ENCODE peak calls at places on chromosomes 13 and 19, in nine cellular contexts. H, P, B, S, Z, O, Q, U and M are unnamed samples.

GRCh38 chr19:46299004-46299509 is 2.2 kb downstream of the HIF3A start:
- DNase-seq in U (no peak), S (no peak), H (no peak), P (peak), Z (no peak), B (peak), Q (peak), O (peak), M (peak)

GRCh38 chr13:94992277-94992989 is 280.1 kb upstream of the SOX21 start:
- DNase-seq in Q (no peak), H (no peak), O (no peak), U (no peak), S (no peak), P (peak), Z (no peak), B (no peak), M (no peak)

GRCh38 chr13:110287031-110287828 is 19.7 kb downstream of the COL4A1 start:
- DNase-seq in H (no peak), S (no peak), Q (no peak), O (no peak), B (no peak), P (no peak), U (no peak), Z (no peak), M (no peak)

GRCh38 chr13:29771247-29771646 is 79.2 kb downstream of the UBL3 start:
- DNase-seq in Z (no peak), O (peak), S (no peak), P (peak), Q (peak), H (peak), B (peak), U (no peak), M (no peak)

GRCh38 chr19:18756896-18757295 is 34.2 kb downstream of the COMP start:
- DNase-seq in Z (no peak), P (no peak), S (no peak), U (no peak), B (no peak), Q (peak), O (no peak), H (no peak), M (no peak)

GRCh38 chr13:72163671-72164070 is 296.7 kb upstream of the DACH1 start:
- DNase-seq in Q (no peak), H (peak), O (no peak), S (no peak), P (no peak), U (no peak), Z (no peak), B (no peak), M (no peak)

GRCh38 chr13:20848203-20848602 is 54.3 kb downstream of the XPO4 start:
- DNase-seq in B (no peak), H (no peak), P (no peak), U (no peak), S (no peak), Z (no peak), O (no peak), Q (no peak), M (no peak)

GRCh38 chr13:83709751-83710515 is 172.3 kb downstream of the SLITRK1 start:
- DNase-seq in S (no peak), O (no peak), Z (no peak), H (no peak), B (no peak), Q (no peak), U (no peak), P (no peak), M (no peak)

GRCh38 chr19:50334741-50335421 is 5.7 kb upstream of the KCNC3 start:
- DNase-seq in S (no peak), Q (no peak), H (no peak), U (no peak), Z (no peak), O (no peak), B (no peak), P (no peak), M (no peak)

GRCh38 chr19:1962674-1963073 is 21.7 kb downstream of the CSNK1G2 start:
- DNase-seq in H (no peak), B (no peak), S (no peak), P (no peak), Z (no peak), U (no peak), Q (no peak), O (no peak), M (no peak)

DNA sequence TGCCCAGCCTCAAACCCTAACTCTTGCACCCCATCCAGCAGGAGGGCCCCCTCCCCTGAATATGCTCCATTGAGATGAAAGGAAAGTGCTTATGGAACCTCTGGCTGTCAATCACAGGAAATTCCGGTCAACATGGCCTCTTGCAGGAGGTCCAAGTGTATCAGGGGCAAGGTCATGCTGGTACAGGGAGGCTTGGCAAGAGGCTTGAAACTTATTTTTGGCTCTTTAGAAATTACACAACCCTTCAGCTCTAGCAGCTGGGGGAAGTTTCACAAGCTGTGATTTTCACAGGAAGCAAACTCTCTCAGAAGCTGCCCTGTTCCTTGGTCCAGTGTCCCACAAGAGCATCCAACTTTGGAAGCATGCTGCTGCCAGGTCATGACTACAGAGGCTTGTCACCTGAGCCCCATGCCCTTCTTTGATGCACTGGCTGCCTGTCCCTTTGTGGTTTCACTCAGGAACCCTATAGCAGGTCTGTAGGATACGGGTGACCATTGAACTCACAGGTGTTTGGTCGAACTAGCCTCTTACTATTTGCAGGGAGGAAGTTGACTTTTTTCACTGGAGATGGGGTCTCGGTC is 8.4 kb downstream of the ASF1B start:
- DNase-seq in O (no peak), Q (no peak), U (no peak), B (no peak), Z (peak), S (no peak), H (no peak), P (no peak), M (peak)
- TF ChIP-seq REST in O (no peak), Q (no peak), U (no peak), B (no peak), Z (no peak), S (no peak), H (no peak), P (no peak), M (no peak)

GRCh38 chr13:32825481-32825880 is 190.7 kb upstream of the KL start:
- DNase-seq in O (no peak), Q (no peak), S (no peak), B (no peak), U (no peak), P (no peak), H (no peak), Z (no peak), M (no peak)

GRCh38 chr13:32824061-32824460 is 192.2 kb upstream of the KL start:
- DNase-seq in B (no peak), P (no peak), H (no peak), U (no peak), Z (no peak), Q (no peak), O (no peak), S (no peak), M (no peak)

GRCh38 chr13:32821149-32821688 is 195.0 kb upstream of the KL start:
- DNase-seq in Z (no peak), H (no peak), U (no peak), Q (no peak), B (no peak), O (no peak), P (no peak), S (no peak), M (no peak)

GRCh38 chr13:32823597-32823996 is 192.6 kb upstream of the KL start:
- DNase-seq in S (no peak), Z (no peak), U (no peak), Q (no peak), B (no peak), O (no peak), H (no peak), P (no peak), M (no peak)

GRCh38 chr13:32824671-32825070 is 191.6 kb upstream of the KL start:
- DNase-seq in B (no peak), U (no peak), Z (no peak), O (peak), Q (no peak), H (peak), S (peak), P (peak), M (no peak)
- TF ChIP-seq REST in B (no peak), U (no peak), Z (no peak), O (no peak), Q (peak), H (no peak), S (no peak), P (no peak), M (no peak)

DNA sequence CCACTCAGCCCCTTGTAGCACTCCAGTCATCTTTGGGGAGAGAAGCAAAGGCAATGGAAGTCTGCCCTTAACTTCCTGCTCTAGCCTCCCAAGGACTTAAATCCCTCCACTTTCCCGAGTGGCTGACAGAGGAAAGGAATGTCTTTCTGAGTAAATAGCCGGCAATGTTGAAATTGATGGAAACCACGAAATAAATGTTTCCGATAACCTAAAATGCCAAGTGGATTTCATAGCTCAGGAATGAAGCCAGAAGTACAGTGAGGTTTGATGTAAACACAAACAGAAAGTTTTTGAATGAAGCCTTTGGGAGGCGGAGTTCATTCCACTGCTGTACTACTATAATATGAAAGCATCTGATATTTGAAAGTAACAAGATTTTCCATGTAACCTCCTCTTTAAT is 14.0 kb upstream of the TBC1D4 start:
- DNase-seq in Z (no peak), P (no peak), S (no peak), B (no peak), Q (no peak), U (no peak), H (no peak), O (no peak), M (no peak)
- TF ChIP-seq REST in Z (no peak), P (no peak), S (no peak), B (no peak), Q (no peak), U (no peak), H (no peak), O (no peak), M (no peak)

GRCh38 chr19:16586477-16586871 is 14.3 kb upstream of the SLC35E1 start:
- DNase-seq in H (no peak), Z (no peak), S (no peak), U (no peak), B (no peak), O (no peak), Q (no peak), P (no peak), M (no peak)
- TF ChIP-seq REST in H (no peak), Z (no peak), S (no peak), U (no peak), B (no peak), O (no peak), Q (no peak), P (no peak), M (no peak)

DNA sequence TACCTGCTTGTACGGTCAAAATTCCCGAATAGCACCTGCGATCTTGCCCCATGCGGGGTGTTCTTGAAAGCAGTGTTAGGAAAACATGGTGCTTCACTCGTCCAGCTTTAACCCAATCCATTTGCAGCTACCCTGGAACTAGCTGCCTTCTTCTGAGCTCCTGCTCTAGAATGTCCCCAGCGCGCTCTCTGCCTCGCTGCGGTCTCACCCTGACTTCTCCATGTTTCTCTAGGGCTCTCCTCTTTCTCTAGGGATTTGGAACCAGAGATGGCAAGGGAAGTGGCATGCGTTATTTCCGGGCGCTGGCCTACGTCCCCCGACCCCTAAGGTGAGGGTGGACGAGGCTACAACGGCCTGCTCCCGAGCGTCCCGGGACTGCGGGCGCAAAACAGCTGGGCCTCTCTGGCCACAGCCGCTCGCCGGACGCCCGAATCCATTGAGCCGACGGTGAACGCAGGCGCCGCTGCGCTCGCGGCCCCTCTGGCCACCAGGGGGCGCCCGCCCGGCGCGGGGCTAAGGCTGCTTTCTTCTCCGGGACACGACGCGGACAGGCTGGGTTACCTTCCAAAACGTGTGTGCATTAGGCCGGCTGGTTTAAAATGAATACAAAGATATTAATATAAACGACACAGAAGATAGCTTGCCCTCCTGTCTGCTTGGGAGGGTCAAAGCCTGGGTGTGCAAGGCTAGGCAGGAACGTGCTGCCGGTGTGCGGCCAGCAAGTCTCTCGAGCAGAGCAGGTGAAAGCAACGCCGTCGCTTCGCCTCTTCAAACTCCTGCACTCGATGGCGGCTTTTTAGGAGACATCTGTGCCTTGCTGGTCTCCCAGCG is 1.8 kb upstream of the SPRY2 start:
- DNase-seq in P (peak), S (no peak), U (peak), B (peak), Q (peak), H (peak), Z (no peak), O (no peak), M (no peak)
- TF ChIP-seq REST in P (no peak), S (no peak), U (no peak), B (no peak), Q (no peak), H (no peak), Z (no peak), O (no peak), M (peak)